ENCODE peak calls at places on chromosome 4, in four cellular contexts. O, P, H and A are unnamed samples.

GRCh38 chr4:15040916-15041463 is 38.7 kb downstream of the CPEB2 start:
- DNase-seq in O (no peak), H (no peak), P (no peak), A (no peak)

GRCh38 chr4:85854543-85854942 is 379.6 kb downstream of the ARHGAP24 start:
- DNase-seq in O (no peak), H (no peak), P (no peak), A (no peak)

GRCh38 chr4:41363384-41363981 is 106.8 kb downstream of the UCHL1 start:
- DNase-seq in P (no peak), H (peak), O (no peak), A (no peak)

GRCh38 chr4:118280501-118281218 is 72.1 kb downstream of the PRSS12 start:
- DNase-seq in H (peak), P (no peak), O (peak), A (peak)

GRCh38 chr4:1360423-1361283 is 13.6 kb downstream of the UVSSA start:
- DNase-seq in H (peak), P (no peak), O (no peak), A (no peak)

GRCh38 chr4:121707344-121707743 is 10.6 kb upstream of the ANXA5 start:
- DNase-seq in O (no peak), H (no peak), P (no peak), A (no peak)

GRCh38 chr4:143302526-143302925 is 34.1 kb upstream of the GAB1 start:
- DNase-seq in O (no peak), H (no peak), P (no peak), A (no peak)

GRCh38 chr4:75030649-75031235 is 97.8 kb downstream of the PARM1 start:
- DNase-seq in O (no peak), H (no peak), P (no peak), A (no peak)

GRCh38 chr4:101693842-101694398 is 96.6 kb upstream of the BANK1 start:
- DNase-seq in P (no peak), O (no peak), H (no peak), A (peak)

GRCh38 chr4:109702950-109703663 is at the start of gene CASP6:
- DNase-seq in P (peak), O (peak), H (peak), A (peak)

GRCh38 chr4:40255722-40256281 is 59.0 kb downstream of the RHOH start:
- DNase-seq in H (peak), P (no peak), O (no peak), A (peak)

GRCh38 chr4:41204400-41204978 is 9.9 kb downstream of the APBB2 start:
- DNase-seq in O (no peak), P (no peak), H (peak), A (peak)

GRCh38 chr4:112287258-112287873 is 1.7 kb upstream of the TIFA start:
- DNase-seq in O (no peak), H (no peak), P (no peak), A (no peak)

GRCh38 chr4:79241846-79242245 is 84.0 kb downstream of the NAA11 start:
- DNase-seq in H (peak), O (no peak), P (no peak), A (no peak)

GRCh38 chr4:23890369-23891063 is 669 bp upstream of the PPARGC1A start:
- DNase-seq in P (no peak), O (no peak), H (peak), A (no peak)

GRCh38 chr4:144338834-144339233 is 198.3 kb upstream of the GYPA start:
- DNase-seq in H (no peak), P (no peak), O (no peak), A (no peak)

GRCh38 chr4:15262396-15262795 is 165.4 kb upstream of the C1QTNF7 start:
- DNase-seq in O (no peak), H (peak), P (no peak), A (peak)

GRCh38 chr4:164571593-164572385 is 182.1 kb upstream of the SMIM31 start:
- DNase-seq in H (no peak), P (no peak), O (no peak), A (peak)

GRCh38 chr4:48033825-48034413 is 17.3 kb downstream of the NIPAL1 start:
- DNase-seq in O (peak), P (peak), H (peak), A (peak)

GRCh38 chr4:84177831-84178230 is 321.3 kb downstream of the NKX6-1 start:
- DNase-seq in P (no peak), O (no peak), H (no peak), A (peak)